ENCODE peak calls at places on chromosomes 5 and 9, in six cellular contexts. One of them, this sample, is unnamed.

GRCh38 chr9:97605246-97605645 is 27.9 kb downstream of the TSTD2 start:
- DNase-seq in IMR-90: no peak
- DNase-seq in left ventricle myocardium inferior: no peak
- DNase-seq in adrenal gland: no peak
- DNase-seq in Peyer's patch: no peak
- DNase-seq in CD8-positive, alpha-beta T cell: no peak
- DNase-seq in this sample: no peak

GRCh38 chr9:136852664-136853595 is 784 bp downstream of the MAMDC4 start:
- DNase-seq in IMR-90: no peak
- DNase-seq in left ventricle myocardium inferior: peak; percentile 18
- DNase-seq in adrenal gland: peak; percentile 10
- DNase-seq in Peyer's patch: no peak
- DNase-seq in CD8-positive, alpha-beta T cell: no peak
- DNase-seq in this sample: no peak

GRCh38 chr9:19631181-19631580 is 157.7 kb downstream of the SLC24A2 start:
- DNase-seq in IMR-90: no peak
- DNase-seq in left ventricle myocardium inferior: no peak
- DNase-seq in adrenal gland: no peak
- DNase-seq in Peyer's patch: no peak
- DNase-seq in CD8-positive, alpha-beta T cell: no peak
- DNase-seq in this sample: no peak

GRCh38 chr5:124139995-124140394 is 606.4 kb downstream of the ZNF608 start:
- DNase-seq in IMR-90: no peak
- DNase-seq in left ventricle myocardium inferior: no peak
- DNase-seq in adrenal gland: no peak
- DNase-seq in Peyer's patch: no peak
- DNase-seq in CD8-positive, alpha-beta T cell: no peak
- DNase-seq in this sample: no peak

GRCh38 chr9:110820378-110820777 is 151.8 kb downstream of the MUSK start:
- DNase-seq in IMR-90: no peak
- DNase-seq in left ventricle myocardium inferior: no peak
- DNase-seq in adrenal gland: no peak
- DNase-seq in Peyer's patch: no peak
- DNase-seq in CD8-positive, alpha-beta T cell: no peak
- DNase-seq in this sample: no peak

GRCh38 chr9:105994970-105995369 is 300.6 kb downstream of the TMEM38B start:
- DNase-seq in IMR-90: no peak
- DNase-seq in left ventricle myocardium inferior: no peak
- DNase-seq in adrenal gland: no peak
- DNase-seq in Peyer's patch: no peak
- DNase-seq in CD8-positive, alpha-beta T cell: no peak
- DNase-seq in this sample: no peak

GRCh38 chr9:116174347-116174746 is 20.8 kb downstream of the PAPPA start:
- DNase-seq in IMR-90: peak; percentile 70
- DNase-seq in left ventricle myocardium inferior: no peak
- DNase-seq in adrenal gland: no peak
- DNase-seq in Peyer's patch: no peak
- DNase-seq in CD8-positive, alpha-beta T cell: no peak
- DNase-seq in this sample: no peak

GRCh38 chr5:125550237-125550636 is 803.8 kb upstream of the ZNF608 start:
- DNase-seq in IMR-90: peak; percentile 74
- DNase-seq in left ventricle myocardium inferior: no peak
- DNase-seq in adrenal gland: no peak
- DNase-seq in Peyer's patch: no peak
- DNase-seq in CD8-positive, alpha-beta T cell: no peak
- DNase-seq in this sample: no peak

GRCh38 chr9:129568560-129569505 is 52.1 kb downstream of the C9orf50 start:
- DNase-seq in IMR-90: no peak
- DNase-seq in left ventricle myocardium inferior: peak; percentile 55
- DNase-seq in adrenal gland: peak; percentile 62
- DNase-seq in Peyer's patch: peak; percentile 51
- DNase-seq in CD8-positive, alpha-beta T cell: peak; percentile 42
- DNase-seq in this sample: no peak

GRCh38 chr5:138230981-138231589 is 18.0 kb upstream of the CDC23 start:
- DNase-seq in IMR-90: no peak
- DNase-seq in left ventricle myocardium inferior: no peak
- DNase-seq in adrenal gland: no peak
- DNase-seq in Peyer's patch: no peak
- DNase-seq in CD8-positive, alpha-beta T cell: no peak
- DNase-seq in this sample: no peak

GRCh38 chr5:122163151-122164069 is 34.1 kb downstream of the ZNF474 start:
- DNase-seq in IMR-90: peak; percentile 95
- DNase-seq in left ventricle myocardium inferior: no peak
- DNase-seq in adrenal gland: no peak
- DNase-seq in Peyer's patch: no peak
- DNase-seq in CD8-positive, alpha-beta T cell: no peak
- DNase-seq in this sample: peak; percentile 95

GRCh38 chr5:68464424-68464823 is 248.9 kb downstream of the PIK3R1 start:
- DNase-seq in IMR-90: peak; percentile 36
- DNase-seq in left ventricle myocardium inferior: no peak
- DNase-seq in adrenal gland: no peak
- DNase-seq in Peyer's patch: no peak
- DNase-seq in CD8-positive, alpha-beta T cell: peak; percentile 24
- DNase-seq in this sample: no peak

GRCh38 chr5:61811052-61811451 is 479.0 kb downstream of the ZSWIM6 start:
- DNase-seq in IMR-90: no peak
- DNase-seq in left ventricle myocardium inferior: no peak
- DNase-seq in adrenal gland: no peak
- DNase-seq in Peyer's patch: no peak
- DNase-seq in CD8-positive, alpha-beta T cell: no peak
- DNase-seq in this sample: no peak

GRCh38 chr5:82821978-82822927 is 254.9 kb downstream of the TMEM167A start:
- DNase-seq in IMR-90: no peak
- DNase-seq in left ventricle myocardium inferior: no peak
- DNase-seq in adrenal gland: no peak
- DNase-seq in Peyer's patch: no peak
- DNase-seq in CD8-positive, alpha-beta T cell: no peak
- DNase-seq in this sample: no peak

GRCh38 chr5:91206734-91207133 is 176.4 kb downstream of the ARRDC3 start:
- DNase-seq in IMR-90: peak; percentile 90
- DNase-seq in left ventricle myocardium inferior: no peak
- DNase-seq in adrenal gland: no peak
- DNase-seq in Peyer's patch: no peak
- DNase-seq in CD8-positive, alpha-beta T cell: no peak
- DNase-seq in this sample: no peak

GRCh38 chr9:106203832-106204516 is 509.6 kb downstream of the TMEM38B start:
- DNase-seq in IMR-90: no peak
- DNase-seq in left ventricle myocardium inferior: no peak
- DNase-seq in adrenal gland: no peak
- DNase-seq in Peyer's patch: no peak
- DNase-seq in CD8-positive, alpha-beta T cell: no peak
- DNase-seq in this sample: no peak

GRCh38 chr5:142063878-142064331 is 44.7 kb upstream of the NDFIP1 start:
- DNase-seq in IMR-90: peak; percentile 61
- DNase-seq in left ventricle myocardium inferior: peak; percentile 75
- DNase-seq in adrenal gland: peak; percentile 82
- DNase-seq in Peyer's patch: peak; percentile 47
- DNase-seq in CD8-positive, alpha-beta T cell: peak; percentile 31
- DNase-seq in this sample: no peak

GRCh38 chr9:12961276-12961809 is 186.5 kb downstream of the LURAP1L start:
- DNase-seq in IMR-90: peak; percentile 28
- DNase-seq in left ventricle myocardium inferior: no peak
- DNase-seq in adrenal gland: no peak
- DNase-seq in Peyer's patch: no peak
- DNase-seq in CD8-positive, alpha-beta T cell: no peak
- DNase-seq in this sample: no peak

GRCh38 chr5:78467744-78468357 is 107.4 kb downstream of the SCAMP1 start:
- DNase-seq in IMR-90: peak; percentile 74
- DNase-seq in left ventricle myocardium inferior: no peak
- DNase-seq in adrenal gland: no peak
- DNase-seq in Peyer's patch: no peak
- DNase-seq in CD8-positive, alpha-beta T cell: no peak
- DNase-seq in this sample: peak; percentile 12

GRCh38 chr5:31158686-31159085 is 34.8 kb upstream of the CDH6 start:
- DNase-seq in IMR-90: no peak
- DNase-seq in left ventricle myocardium inferior: no peak
- DNase-seq in adrenal gland: no peak
- DNase-seq in Peyer's patch: no peak
- DNase-seq in CD8-positive, alpha-beta T cell: no peak
- DNase-seq in this sample: no peak

GRCh38 chr9:99150456-99151171 is 45.7 kb downstream of the TGFBR1 start:
- DNase-seq in IMR-90: no peak
- DNase-seq in left ventricle myocardium inferior: no peak
- DNase-seq in adrenal gland: no peak
- DNase-seq in Peyer's patch: no peak
- DNase-seq in CD8-positive, alpha-beta T cell: no peak
- DNase-seq in this sample: no peak
- H3K36me3 ChIP-seq in IMR-90: peaks cover 41% of the 10 kb centered on the region
- H3K36me3 ChIP-seq in left ventricle myocardium inferior: peaks cover 54% of the 10 kb centered on the region
- H3K36me3 ChIP-seq in adrenal gland: no peaks in the 10 kb centered on the region
- H3K36me3 ChIP-seq in Peyer's patch: no peaks in the 10 kb centered on the region
- H3K36me3 ChIP-seq in CD8-positive, alpha-beta T cell: peaks cover 33% of the 10 kb centered on the region
- H3K36me3 ChIP-seq in this sample: peaks cover 12% of the 10 kb centered on the region

GRCh38 chr9:23784962-23785361 is 41.1 kb downstream of the ELAVL2 start:
- DNase-seq in IMR-90: no peak
- DNase-seq in left ventricle myocardium inferior: no peak
- DNase-seq in adrenal gland: no peak
- DNase-seq in Peyer's patch: no peak
- DNase-seq in CD8-positive, alpha-beta T cell: no peak
- DNase-seq in this sample: no peak

GRCh38 chr9:23779220-23779619 is 46.8 kb downstream of the ELAVL2 start:
- DNase-seq in IMR-90: no peak
- DNase-seq in left ventricle myocardium inferior: no peak
- DNase-seq in adrenal gland: no peak
- DNase-seq in Peyer's patch: no peak
- DNase-seq in CD8-positive, alpha-beta T cell: no peak
- DNase-seq in this sample: no peak

GRCh38 chr9:23781111-23781510 is 44.9 kb downstream of the ELAVL2 start:
- DNase-seq in IMR-90: no peak
- DNase-seq in left ventricle myocardium inferior: no peak
- DNase-seq in adrenal gland: no peak
- DNase-seq in Peyer's patch: no peak
- DNase-seq in CD8-positive, alpha-beta T cell: no peak
- DNase-seq in this sample: no peak

DNA sequence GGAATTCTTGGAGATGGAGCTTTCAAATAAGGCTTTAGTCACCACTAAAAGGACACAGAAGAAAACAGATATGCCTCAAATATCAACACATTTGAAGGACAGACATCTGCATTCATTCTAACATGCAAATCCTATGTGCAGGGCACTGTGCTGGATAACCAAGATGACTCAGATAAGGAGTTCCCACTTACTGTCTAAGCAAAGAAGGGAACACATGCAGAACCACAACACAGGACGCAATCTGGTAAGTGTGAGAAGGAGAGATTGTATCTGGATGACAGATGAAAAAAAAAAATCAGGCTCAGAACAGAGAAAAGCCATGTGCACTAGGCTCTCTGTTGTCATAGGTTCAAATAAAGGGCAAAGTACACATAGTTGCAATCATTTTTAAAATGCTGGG is 42.5 kb downstream of the ELAVL2 start:
- DNase-seq in IMR-90: no peak
- DNase-seq in left ventricle myocardium inferior: no peak
- DNase-seq in adrenal gland: no peak
- DNase-seq in Peyer's patch: no peak
- DNase-seq in CD8-positive, alpha-beta T cell: no peak
- DNase-seq in this sample: no peak
- TF ChIP-seq CTCF in IMR-90: no peak
- TF ChIP-seq CTCF in left ventricle myocardium inferior: no peak
- TF ChIP-seq CTCF in adrenal gland: no peak
- TF ChIP-seq CTCF in Peyer's patch: no peak
- TF ChIP-seq CTCF in CD8-positive, alpha-beta T cell: no peak
- TF ChIP-seq CTCF in this sample: no peak

DNA sequence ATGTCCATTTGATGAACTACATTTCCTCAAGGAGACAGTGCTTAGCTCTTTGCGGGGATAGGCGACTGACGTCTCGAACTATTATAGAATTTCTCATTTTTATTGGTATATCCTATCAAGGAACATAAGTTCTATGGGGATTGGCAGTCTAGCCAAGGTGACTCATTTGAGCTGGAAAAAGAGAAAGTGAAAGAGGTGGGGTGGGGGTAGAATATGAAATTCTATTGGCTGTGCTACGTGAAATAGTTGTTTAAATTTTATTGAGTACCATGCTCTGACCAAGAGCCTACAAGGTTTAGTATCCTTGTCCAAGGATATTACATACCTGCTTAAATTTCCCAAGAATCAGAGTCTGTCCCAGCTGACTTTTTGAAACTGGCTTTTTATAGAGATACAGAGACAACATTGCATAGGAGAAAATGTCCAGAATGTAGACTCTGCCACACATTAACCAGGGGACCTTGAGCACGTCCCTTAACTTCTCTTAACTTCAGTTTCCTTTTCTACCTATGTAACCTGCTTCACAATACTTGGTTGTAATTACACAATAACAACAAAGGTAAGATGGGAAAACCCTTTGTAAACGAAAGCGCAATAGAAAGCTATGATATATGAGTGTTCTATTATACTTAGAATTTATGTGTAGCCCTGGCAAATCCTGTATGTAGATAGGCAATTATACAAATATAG is 226.4 kb upstream of the WWC1 start:
- DNase-seq in IMR-90: no peak
- DNase-seq in left ventricle myocardium inferior: no peak
- DNase-seq in adrenal gland: no peak
- DNase-seq in Peyer's patch: no peak
- DNase-seq in CD8-positive, alpha-beta T cell: no peak
- DNase-seq in this sample: no peak
- H3K4me3 ChIP-seq in IMR-90: no peak overlapping the region
- H3K4me3 ChIP-seq in left ventricle myocardium inferior: no peak overlapping the region
- H3K4me3 ChIP-seq in adrenal gland: no peak overlapping the region
- H3K4me3 ChIP-seq in Peyer's patch: no peak overlapping the region
- H3K4me3 ChIP-seq in CD8-positive, alpha-beta T cell: no peak overlapping the region
- H3K4me3 ChIP-seq in this sample: no peak overlapping the region

GRCh38 chr9:6443661-6444060 is 30.7 kb downstream of the UHRF2 start:
- DNase-seq in IMR-90: no peak
- DNase-seq in left ventricle myocardium inferior: no peak
- DNase-seq in adrenal gland: no peak
- DNase-seq in Peyer's patch: no peak
- DNase-seq in CD8-positive, alpha-beta T cell: no peak
- DNase-seq in this sample: peak; percentile 25

GRCh38 chr9:6441269-6441668 is 28.3 kb downstream of the UHRF2 start:
- DNase-seq in IMR-90: peak; percentile 27
- DNase-seq in left ventricle myocardium inferior: no peak
- DNase-seq in adrenal gland: no peak
- DNase-seq in Peyer's patch: no peak
- DNase-seq in CD8-positive, alpha-beta T cell: no peak
- DNase-seq in this sample: no peak

GRCh38 chr9:6439051-6439703 is 26.2 kb downstream of the UHRF2 start:
- DNase-seq in IMR-90: no peak
- DNase-seq in left ventricle myocardium inferior: no peak
- DNase-seq in adrenal gland: no peak
- DNase-seq in Peyer's patch: no peak
- DNase-seq in CD8-positive, alpha-beta T cell: no peak
- DNase-seq in this sample: no peak

GRCh38 chr9:6444108-6444507 is 31.1 kb downstream of the UHRF2 start:
- DNase-seq in IMR-90: no peak
- DNase-seq in left ventricle myocardium inferior: no peak
- DNase-seq in adrenal gland: no peak
- DNase-seq in Peyer's patch: no peak
- DNase-seq in CD8-positive, alpha-beta T cell: no peak
- DNase-seq in this sample: no peak

DNA sequence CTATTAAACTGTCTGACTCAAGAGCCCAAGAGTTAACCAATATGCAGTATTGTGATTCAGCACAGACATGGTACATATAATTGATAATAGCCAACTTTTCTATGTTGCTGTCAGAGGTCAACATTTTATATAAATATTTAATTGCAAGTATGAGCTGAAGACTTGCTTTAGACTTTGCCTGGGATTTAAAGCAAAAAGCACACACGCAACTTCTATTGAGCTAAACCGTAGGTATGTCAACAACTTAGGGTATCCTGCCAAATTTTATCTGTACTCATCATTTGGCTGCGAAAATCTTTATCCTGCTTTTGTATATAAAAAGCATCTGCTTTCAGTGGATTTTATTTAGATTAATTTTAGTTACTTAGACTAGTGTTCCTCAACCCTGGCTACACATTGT is 27.4 kb downstream of the UHRF2 start:
- DNase-seq in IMR-90: peak; percentile 57
- DNase-seq in left ventricle myocardium inferior: no peak
- DNase-seq in adrenal gland: no peak
- DNase-seq in Peyer's patch: no peak
- DNase-seq in CD8-positive, alpha-beta T cell: no peak
- DNase-seq in this sample: no peak
- H3K36me3 ChIP-seq in IMR-90: peaks cover 19% of the 10 kb centered on the region
- H3K36me3 ChIP-seq in left ventricle myocardium inferior: peaks cover 4% of the 10 kb centered on the region
- H3K36me3 ChIP-seq in adrenal gland: no peaks in the 10 kb centered on the region
- H3K36me3 ChIP-seq in Peyer's patch: no peaks in the 10 kb centered on the region
- H3K36me3 ChIP-seq in CD8-positive, alpha-beta T cell: no peaks in the 10 kb centered on the region
- H3K36me3 ChIP-seq in this sample: peaks cover 3% of the 10 kb centered on the region

This sample was measured in BJ.